ENCODE peak calls at places on chromosome 15, in four cellular contexts. T is activated naive CD8-positive, alpha-beta T cell treated with anti-CD3 and anti-CD28 coated beads, Interleukin-2, amount 10 ng/mL, durations not matched to agents 7 days and 5 days; N is fibroblast of mammary gland; M is cardiac septum. X is an unnamed sample.

GRCh38 chr15:47331796-47332480 is 385.4 kb upstream of the SEMA6D start:
- DNase-seq in N (peak), T (no peak), M (no peak), X (no peak)

GRCh38 chr15:64897345-64897985 is 14.2 kb upstream of the ANKDD1A start:
- DNase-seq in N (peak), T (no peak), M (peak), X (peak)

GRCh38 chr15:66779331-66780009 is 77.4 kb downstream of the SMAD6 start:
- DNase-seq in N (no peak), T (no peak), M (peak), X (no peak)

GRCh38 chr15:68055224-68055705 is 1.1 kb downstream of the PIAS1 start:
- DNase-seq in N (peak), T (peak), M (no peak), X (peak)

GRCh38 chr15:41630616-41631218 is 29.5 kb upstream of the MGA start:
- DNase-seq in N (no peak), T (no peak), M (no peak), X (no peak)

GRCh38 chr15:76973362-76973743 is 21.6 kb upstream of the PSTPIP1 start:
- DNase-seq in T (peak), M (no peak), N (peak), X (peak)

GRCh38 chr15:84915011-84915958 is 30.8 kb downstream of the SLC28A1 start:
- DNase-seq in N (peak), T (peak), M (peak), X (peak)

GRCh38 chr15:91915576-91915975 is 62.1 kb downstream of the SLCO3A1 start:
- DNase-seq in N (no peak), T (no peak), M (no peak), X (no peak)

GRCh38 chr15:40065166-40065565 is 26.2 kb upstream of the SRP14 start:
- DNase-seq in M (no peak), N (no peak), T (no peak), X (no peak)

GRCh38 chr15:85380860-85381535 is 595 bp downstream of the AKAP13 start:
- DNase-seq in M (peak), N (no peak), T (peak), X (peak)

GRCh38 chr15:70264738-70265465 is 167.2 kb upstream of the TLE3 start:
- DNase-seq in T (no peak), N (no peak), M (no peak), X (no peak)

GRCh38 chr15:80770356-80770705 is 8.8 kb upstream of the CEMIP start:
- DNase-seq in M (no peak), T (no peak), N (peak), X (no peak)